ENCODE peak calls at places on chromosome 11, in six cellular contexts. B, O, R, Z, G and J are unnamed samples. For H3K4me1, the result is how much of the 10 kb centered on the place peaks cover.

GRCh38 chr11:122149232-122149631 is 33.2 kb upstream of the BLID start:
- DNase-seq in R (no peak), Z (no peak), G (no peak), O (no peak), B (no peak), J (no peak)

GRCh38 chr11:107669156-107669740 is 42.6 kb downstream of the SLN start:
- DNase-seq in R (no peak), O (no peak), B (no peak), Z (no peak), G (no peak), J (no peak)

GRCh38 chr11:28673687-28674431 is 565.7 kb downstream of the METTL15 start:
- DNase-seq in O (no peak), R (no peak), B (peak), G (no peak), Z (no peak), J (no peak)

GRCh38 chr11:70734379-70734778 is 336.1 kb downstream of the CTTN start:
- DNase-seq in O (no peak), B (no peak), G (no peak), R (no peak), Z (no peak), J (no peak)

GRCh38 chr11:35491231-35491871 is 34.1 kb downstream of the PAMR1 start:
- DNase-seq in B (no peak), R (no peak), O (no peak), G (no peak), Z (no peak), J (no peak)

GRCh38 chr11:134361661-134362060 is 29.9 kb downstream of the GLB1L2 start:
- DNase-seq in R (no peak), B (peak), Z (peak), G (no peak), O (no peak), J (no peak)

GRCh38 chr11:35526370-35526792 is 965 bp upstream of the PAMR1 start:
- DNase-seq in O (no peak), B (peak), R (no peak), Z (no peak), G (no peak), J (no peak)

GRCh38 chr11:28132541-28132940 is 24.4 kb downstream of the METTL15 start:
- DNase-seq in Z (no peak), B (no peak), O (no peak), R (no peak), G (no peak), J (no peak)

GRCh38 chr11:116563713-116564050 is 209.1 kb downstream of the BUD13 start:
- DNase-seq in G (no peak), B (no peak), Z (no peak), R (no peak), O (no peak), J (no peak)

GRCh38 chr11:61187505-61188130 is 15.7 kb upstream of the PGA3 start:
- DNase-seq in R (peak), Z (peak), B (peak), O (peak), G (peak), J (peak)

GRCh38 chr11:3950996-3951662 is 95.7 kb downstream of the STIM1 start:
- DNase-seq in O (no peak), G (no peak), B (peak), Z (no peak), R (no peak), J (no peak)

GRCh38 chr11:103668859-103669258 is 367.6 kb upstream of the DDI1 start:
- DNase-seq in Z (no peak), G (no peak), O (no peak), B (no peak), R (no peak), J (no peak)

GRCh38 chr11:14393129-14393528 is 34.1 kb upstream of the RRAS2 start:
- DNase-seq in R (no peak), G (no peak), Z (peak), O (no peak), B (no peak), J (no peak)

GRCh38 chr11:35982061-35982460 is 38.2 kb downstream of the LDLRAD3 start:
- DNase-seq in R (no peak), G (no peak), O (no peak), Z (no peak), B (no peak), J (no peak)

DNA sequence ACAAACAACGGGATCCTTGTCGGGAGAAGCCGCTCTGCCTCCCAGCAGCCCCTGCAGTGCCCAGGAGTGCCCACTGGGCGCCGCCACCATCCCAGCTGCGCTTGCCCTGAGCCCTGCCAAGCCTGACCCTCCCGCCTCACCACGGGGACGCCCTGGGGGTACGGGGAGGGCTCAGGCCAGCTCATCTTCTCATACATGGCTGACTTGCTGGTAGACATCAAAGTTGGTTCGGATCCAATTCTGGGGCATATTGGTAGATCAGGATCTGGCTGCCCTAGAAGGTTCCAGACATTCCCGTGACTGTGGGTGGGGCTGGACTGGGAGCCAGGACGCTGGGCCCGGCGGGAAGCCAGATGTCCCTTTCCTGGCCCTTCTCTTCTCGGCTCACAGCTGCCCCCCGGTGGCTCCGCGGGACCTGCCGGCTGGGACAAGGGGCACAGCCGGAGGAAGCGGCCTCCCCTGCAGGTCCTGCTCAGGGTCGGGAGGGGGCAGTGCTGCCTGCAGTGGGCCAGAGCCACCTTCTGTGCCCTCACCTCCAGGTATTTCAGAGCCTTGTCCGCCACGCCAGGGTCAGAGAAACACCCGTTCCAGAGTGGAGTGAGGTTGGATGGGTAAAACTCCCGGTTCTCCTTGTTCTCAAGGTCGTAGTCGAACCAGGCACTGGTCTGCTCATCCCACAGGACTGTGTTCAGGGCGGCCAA is 10.6 kb upstream of the TREH start:
- DNase-seq in Z (peak), G (peak), R (peak), O (peak), B (peak), J (peak)
- TF ChIP-seq POLR2AphosphoS5 in Z (peak), G (no peak), R (no peak), O (peak), B (peak), J (peak)

GRCh38 chr11:119384332-119384731 is 2.8 kb upstream of the USP2 start:
- DNase-seq in G (peak), O (no peak), Z (no peak), B (no peak), R (no peak), J (no peak)

GRCh38 chr11:119380160-119380815 is 1.2 kb downstream of the USP2 start:
- DNase-seq in R (peak), G (no peak), O (no peak), B (no peak), Z (no peak), J (no peak)

GRCh38 chr11:119381186-119381988 is at the start of gene USP2:
- DNase-seq in G (peak), Z (peak), B (peak), O (peak), R (peak), J (peak)

GRCh38 chr11:119380816-119381185 is 689 bp downstream of the USP2 start:
- DNase-seq in B (peak), Z (no peak), G (no peak), O (no peak), R (no peak), J (no peak)

GRCh38 chr11:119382101-119382500 is 611 bp upstream of the USP2 start:
- DNase-seq in Z (no peak), R (peak), O (no peak), G (peak), B (peak), J (no peak)
- H3K4me3 ChIP-seq in Z (peak), R (peak), O (peak), G (peak), B (peak), J (peak)

GRCh38 chr11:76630600-76630999 is 39.9 kb downstream of the LRRC32 start:
- DNase-seq in G (no peak), Z (no peak), B (no peak), O (no peak), R (no peak), J (no peak)

GRCh38 chr11:76631566-76632308 is 38.8 kb downstream of the LRRC32 start:
- DNase-seq in Z (no peak), G (no peak), O (no peak), R (no peak), B (no peak), J (no peak)

GRCh38 chr11:76629853-76630599 is 40.5 kb downstream of the LRRC32 start:
- DNase-seq in B (peak), R (no peak), Z (peak), G (no peak), O (no peak), J (peak)

GRCh38 chr11:76634934-76635333 is 35.6 kb downstream of the LRRC32 start:
- DNase-seq in B (no peak), G (no peak), R (no peak), Z (no peak), O (no peak), J (no peak)

DNA sequence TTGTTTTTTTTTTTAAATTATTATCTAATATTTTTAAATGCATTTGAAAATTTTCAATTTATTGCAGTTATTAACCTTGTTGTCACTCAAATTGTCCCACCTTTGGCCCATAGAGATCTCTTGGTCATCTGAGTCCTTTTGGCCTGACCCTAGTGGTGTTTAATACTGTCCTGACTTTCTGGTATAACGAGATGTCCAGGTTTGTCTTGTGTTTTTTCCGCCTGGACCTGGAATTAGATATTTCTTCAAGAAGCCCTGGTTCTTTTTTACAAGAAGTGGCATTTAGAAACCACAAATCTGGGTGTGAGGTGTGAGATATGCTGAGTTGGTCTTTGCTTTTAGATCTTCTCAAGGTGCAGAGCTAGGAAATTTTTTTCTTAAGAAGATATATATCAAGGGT is 38.1 kb downstream of the LRRC32 start:
- DNase-seq in O (no peak), Z (no peak), B (no peak), R (no peak), G (no peak), J (no peak)
- H3K4me1 ChIP-seq in O (under half), Z (under half), B (under half), R (under half), G (under half), J (under half)

DNA sequence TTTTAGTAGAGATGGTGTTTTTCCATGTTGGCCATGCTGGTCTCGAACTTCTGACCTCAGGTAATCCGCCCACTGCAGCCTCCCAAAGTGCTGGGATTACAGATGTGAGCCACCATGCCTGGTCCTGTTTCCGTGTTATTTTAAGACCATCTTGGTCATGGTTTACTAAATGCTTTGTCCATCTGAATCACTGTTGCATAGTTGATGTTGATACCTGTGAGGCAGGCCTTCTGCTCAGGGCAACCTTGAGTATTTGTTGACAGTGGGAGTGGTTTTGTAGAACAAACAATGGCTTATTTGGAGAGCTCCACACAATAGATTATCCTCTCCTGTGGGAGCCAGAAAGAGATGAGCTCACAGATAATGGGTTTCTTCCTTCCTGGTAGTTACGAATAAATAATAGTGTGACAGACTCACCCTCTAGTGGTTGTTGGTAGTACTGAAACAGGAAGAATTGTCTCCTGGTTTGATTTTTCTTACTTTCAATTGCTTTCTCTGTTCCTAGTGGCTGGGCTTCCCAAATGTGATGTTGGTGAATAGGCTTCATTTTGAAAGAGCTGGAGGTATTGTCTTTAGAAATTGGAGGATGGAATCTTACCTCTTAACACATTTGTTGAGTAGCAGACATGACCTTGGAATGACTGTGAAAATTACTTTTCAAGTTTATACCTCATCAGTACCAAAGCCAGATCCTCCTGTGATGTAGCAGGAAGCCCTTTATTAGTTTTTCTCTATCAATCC is 39.0 kb downstream of the CTNND1 start:
- DNase-seq in B (peak), Z (no peak), R (peak), O (peak), G (peak), J (peak)
- TF ChIP-seq POLR2AphosphoS5 in B (no peak), Z (peak), R (no peak), O (peak), G (no peak), J (peak)

DNA sequence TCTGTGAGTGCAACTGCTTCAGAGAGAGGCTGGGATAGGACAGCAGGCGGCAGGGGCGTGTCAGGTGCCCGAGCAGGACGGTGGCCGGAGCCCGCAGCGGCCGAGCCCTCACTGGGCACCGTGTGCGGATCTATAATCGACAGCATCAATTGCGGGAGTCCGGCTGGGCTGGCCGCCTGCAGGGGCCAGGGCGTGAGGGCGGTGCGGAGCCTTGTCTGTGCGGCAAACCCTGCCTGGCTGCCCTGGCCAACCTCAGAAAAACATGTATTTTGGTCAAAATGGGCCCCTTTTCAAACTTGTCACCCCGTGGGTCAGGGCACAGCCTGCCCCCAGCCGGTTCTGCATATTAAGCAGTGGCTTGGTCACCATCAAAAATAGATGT is 91.3 kb upstream of the KCNQ1OT1 start:
- DNase-seq in B (no peak), R (no peak), O (no peak), Z (peak), G (no peak), J (no peak)
- H3K4me3 ChIP-seq in B (peak), R (no peak), O (peak), Z (peak), G (no peak), J (peak)

GRCh38 chr11:65782816-65783228 is 2.0 kb upstream of the AP5B1 start:
- DNase-seq in O (no peak), R (peak), G (no peak), Z (no peak), B (no peak), J (no peak)
- H3K4me1 ChIP-seq in O (under half), R (under half), G (under half), Z (half or more), B (under half), J (under half)

DNA sequence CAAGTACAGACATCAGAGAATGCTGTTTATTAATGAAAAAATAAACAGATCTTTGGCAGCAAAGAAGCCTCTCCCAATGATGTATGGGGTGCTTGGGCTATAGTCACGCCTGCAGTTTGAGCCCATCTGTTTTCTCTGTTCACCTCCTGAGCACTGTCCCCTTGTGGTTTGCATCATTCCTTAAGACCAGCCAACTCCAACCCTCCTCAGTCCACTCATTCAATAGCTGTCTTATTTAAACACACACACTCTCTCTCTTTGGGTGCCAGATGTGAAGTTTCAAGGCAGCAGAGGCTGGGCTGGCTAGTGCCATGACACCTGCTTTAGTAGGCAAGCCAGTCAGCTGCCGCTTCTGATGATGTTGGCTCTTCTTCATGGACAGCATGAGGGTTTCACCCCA is 58.1 kb downstream of the POLD3 start:
- DNase-seq in O (no peak), R (no peak), G (no peak), Z (no peak), B (no peak), J (no peak)
- TF ChIP-seq POLR2AphosphoS5 in O (no peak), R (no peak), G (no peak), Z (no peak), B (no peak), J (no peak)

GRCh38 chr11:73382747-73383146 is 6.5 kb downstream of the RELT start:
- DNase-seq in Z (no peak), O (no peak), B (no peak), R (no peak), G (no peak), J (no peak)
- H3K4me3 ChIP-seq in Z (no peak), O (no peak), B (no peak), R (no peak), G (no peak), J (no peak)